ENCODE peak calls at places on chromosome 3, in eight cellular contexts. J is AG10803, M is RWPE1, P is ovary, K is ascending aorta, F is B cell, O is adrenal gland, Z is AG09309. S is an unnamed sample.

GRCh38 chr3:146221276-146221675 is 29.6 kb downstream of the PLSCR4 start:
- DNase-seq in J (peak), M (no peak), P (no peak), K (no peak), F (no peak), O (no peak), Z (no peak), S (no peak)

GRCh38 chr3:167091186-167091585 is 288.9 kb downstream of the ZBBX start:
- DNase-seq in J (no peak), M (no peak), P (no peak), K (no peak), F (no peak), O (no peak), Z (no peak), S (no peak)

GRCh38 chr3:11380314-11380713 is 108.1 kb downstream of the ATG7 start:
- DNase-seq in J (no peak), M (no peak), P (no peak), K (no peak), F (no peak), O (no peak), Z (no peak), S (no peak)

GRCh38 chr3:9214599-9214998 is 34.8 kb downstream of the SRGAP3 start:
- DNase-seq in J (peak), M (peak), P (no peak), K (no peak), F (no peak), O (no peak), Z (peak), S (no peak)

GRCh38 chr3:151971814-151972579 is 98.6 kb downstream of the SUCNR1 start:
- DNase-seq in J (no peak), M (no peak), P (no peak), K (no peak), F (no peak), O (no peak), Z (no peak), S (no peak)

GRCh38 chr3:194481103-194481502 is 5.7 kb downstream of the ATP13A3 start:
- DNase-seq in J (peak), M (no peak), P (no peak), K (no peak), F (no peak), O (no peak), Z (no peak), S (no peak)

GRCh38 chr3:37037352-37037751 is 44.0 kb downstream of the MLH1 start:
- DNase-seq in J (no peak), M (no peak), P (no peak), K (no peak), F (no peak), O (no peak), Z (no peak), S (no peak)

GRCh38 chr3:67000006-67000405 is 1.9 kb downstream of the KBTBD8 start:
- DNase-seq in J (peak), M (peak), P (no peak), K (no peak), F (no peak), O (no peak), Z (no peak), S (peak)

GRCh38 chr3:40042752-40043443 is 233.5 kb downstream of the MYRIP start:
- DNase-seq in J (peak), M (no peak), P (no peak), K (no peak), F (no peak), O (no peak), Z (no peak), S (no peak)

GRCh38 chr3:189094539-189094938 is 77.2 kb upstream of the TPRG1 start:
- DNase-seq in J (no peak), M (no peak), P (no peak), K (no peak), F (no peak), O (no peak), Z (no peak), S (no peak)

GRCh38 chr3:72625616-72626337 is 222.5 kb downstream of the SHQ1 start:
- DNase-seq in J (peak), M (peak), P (no peak), K (no peak), F (no peak), O (no peak), Z (peak), S (no peak)

GRCh38 chr3:81723732-81724313 is 37.6 kb downstream of the GBE1 start:
- DNase-seq in J (peak), M (peak), P (no peak), K (no peak), F (no peak), O (no peak), Z (no peak), S (peak)

GRCh38 chr3:156388469-156389150 is 166.3 kb downstream of the SSR3 start:
- DNase-seq in J (peak), M (no peak), P (no peak), K (no peak), F (no peak), O (no peak), Z (peak), S (no peak)

GRCh38 chr3:39780352-39780751 is 29.1 kb upstream of the MYRIP start:
- DNase-seq in J (no peak), M (no peak), P (no peak), K (no peak), F (no peak), O (no peak), Z (no peak), S (no peak)

DNA sequence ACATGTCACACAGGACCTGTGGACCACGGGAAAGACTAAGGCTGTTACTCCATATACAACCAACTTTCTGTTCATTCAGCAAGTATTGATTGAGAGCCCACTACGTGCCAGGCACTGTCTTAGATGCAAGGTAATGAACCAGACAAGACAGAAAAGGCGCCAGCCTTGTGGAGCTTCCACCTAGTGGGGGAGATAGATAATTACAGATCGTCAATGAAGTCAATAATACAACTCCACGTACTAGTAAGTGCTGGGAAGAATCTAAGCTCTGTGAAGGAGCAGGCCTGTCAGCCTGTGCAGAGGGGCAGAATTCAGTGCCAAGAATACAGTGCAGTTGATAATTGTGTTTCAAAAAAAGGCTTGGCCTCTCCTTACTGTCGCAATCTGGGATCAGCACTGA is 186.4 kb downstream of the FEZF2 start:
- DNase-seq in J (peak), M (no peak), P (peak), K (no peak), F (no peak), O (no peak), Z (no peak), S (no peak)
- TF ChIP-seq CTCF in J (peak), M (peak), P (peak), K (peak), F (no peak), O (peak), Z (peak), S (no peak)

GRCh38 chr3:71145954-71146353 is 437.6 kb downstream of the FOXP1 start:
- DNase-seq in J (no peak), M (no peak), P (no peak), K (no peak), F (no peak), O (no peak), Z (no peak), S (no peak)

GRCh38 chr3:71146673-71147072 is 436.9 kb downstream of the FOXP1 start:
- DNase-seq in J (no peak), M (no peak), P (no peak), K (no peak), F (no peak), O (no peak), Z (no peak), S (no peak)

GRCh38 chr3:71142440-71143161 is 440.9 kb downstream of the FOXP1 start:
- DNase-seq in J (no peak), M (no peak), P (no peak), K (no peak), F (no peak), O (no peak), Z (no peak), S (no peak)

GRCh38 chr3:71143493-71143892 is 440.0 kb downstream of the FOXP1 start:
- DNase-seq in J (no peak), M (no peak), P (no peak), K (no peak), F (no peak), O (no peak), Z (no peak), S (no peak)

DNA sequence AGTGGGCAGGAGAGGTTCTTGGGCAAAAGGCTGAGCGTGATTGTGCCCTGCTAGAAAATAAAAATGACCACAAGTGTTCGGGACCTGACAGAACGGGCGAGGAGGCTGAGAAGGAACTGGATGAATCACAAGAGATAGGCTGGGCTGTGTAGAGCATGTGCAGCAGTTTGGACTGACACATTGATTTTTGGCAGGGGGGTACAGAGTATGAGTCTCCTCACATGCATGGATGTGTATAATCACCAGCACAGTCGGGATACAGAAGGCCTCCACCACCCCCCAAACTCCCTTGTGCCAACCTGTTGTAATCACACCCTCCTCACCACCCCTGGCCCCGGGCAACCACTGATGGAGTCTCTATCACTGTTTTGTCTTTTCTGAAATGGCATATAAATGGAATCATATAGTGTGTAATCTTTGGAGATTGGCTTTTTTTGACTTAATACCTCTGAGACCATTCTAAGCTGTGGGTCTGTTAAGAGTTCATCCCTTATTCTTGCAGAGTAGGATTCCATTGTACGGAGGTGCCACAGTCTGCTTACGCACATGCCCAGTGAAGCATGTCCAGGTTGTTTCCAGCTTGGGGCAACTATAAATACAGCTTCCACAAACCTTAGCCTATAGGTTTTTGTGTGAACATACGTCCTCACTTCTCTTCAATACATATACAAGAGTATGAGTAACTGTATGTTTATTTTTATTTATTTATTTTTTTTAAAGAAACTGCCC is 438.8 kb downstream of the FOXP1 start:
- DNase-seq in J (no peak), M (no peak), P (no peak), K (no peak), F (no peak), O (no peak), Z (no peak), S (no peak)
- TF ChIP-seq CTCF in J (no peak), M (no peak), P (no peak), K (no peak), F (no peak), O (no peak), Z (no peak), S (no peak)

GRCh38 chr3:24197809-24198208 is 252.7 kb downstream of the NR1D2 start:
- DNase-seq in J (no peak), M (no peak), P (no peak), K (no peak), F (no peak), O (no peak), Z (no peak), S (no peak)

GRCh38 chr3:24195504-24196230 is 250.6 kb downstream of the NR1D2 start:
- DNase-seq in J (peak), M (no peak), P (no peak), K (no peak), F (no peak), O (no peak), Z (no peak), S (no peak)

GRCh38 chr3:24199305-24199704 is 254.2 kb downstream of the NR1D2 start:
- DNase-seq in J (no peak), M (no peak), P (no peak), K (no peak), F (no peak), O (no peak), Z (no peak), S (no peak)

GRCh38 chr3:24199775-24200247 is 254.7 kb downstream of the NR1D2 start:
- DNase-seq in J (peak), M (no peak), P (no peak), K (no peak), F (no peak), O (no peak), Z (peak), S (no peak)

DNA sequence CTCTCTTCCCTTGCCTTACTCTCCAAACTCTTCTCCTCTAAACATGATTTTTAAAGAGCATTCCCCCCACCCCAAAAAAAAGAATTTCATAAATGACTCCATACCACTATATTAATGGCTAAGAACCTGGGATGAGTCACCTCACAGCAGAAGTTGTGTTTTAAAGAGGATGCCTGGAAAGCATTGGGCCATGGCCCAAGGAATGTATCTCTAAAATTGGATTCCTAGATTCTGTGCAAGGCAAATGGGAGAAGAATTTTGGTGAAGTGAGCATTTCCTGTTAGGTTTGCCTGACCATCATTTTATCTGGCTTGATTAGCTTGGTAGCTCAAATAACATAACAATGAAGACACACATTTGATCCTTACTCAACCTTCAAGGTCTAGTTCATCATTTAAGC is 251.4 kb downstream of the NR1D2 start:
- DNase-seq in J (peak), M (no peak), P (no peak), K (no peak), F (no peak), O (no peak), Z (peak), S (no peak)
- TF ChIP-seq CTCF in J (no peak), M (no peak), P (no peak), K (no peak), F (no peak), O (no peak), Z (no peak), S (no peak)

DNA sequence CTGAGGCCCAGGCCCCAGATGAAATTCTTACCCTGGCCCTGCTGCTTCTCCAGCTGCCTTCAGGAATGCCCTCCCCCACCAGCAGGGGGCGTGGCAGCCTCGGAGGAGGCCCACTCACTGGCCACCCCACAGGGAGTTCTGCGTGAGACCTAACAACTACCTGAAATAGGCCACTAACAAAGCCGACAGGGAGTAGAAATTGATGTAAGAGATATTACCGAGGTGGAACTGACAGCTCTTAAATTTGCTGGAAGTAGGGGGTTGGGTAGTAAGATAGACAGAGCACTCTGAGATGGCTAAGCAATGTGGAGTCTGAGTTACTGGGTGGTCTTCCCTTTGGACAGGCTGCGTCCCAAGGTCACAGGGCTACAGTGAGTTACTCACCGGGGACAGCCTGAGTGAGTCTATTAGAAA is 240.8 kb downstream of the SHOX2 start:
- DNase-seq in J (no peak), M (peak), P (no peak), K (no peak), F (no peak), O (no peak), Z (no peak), S (peak)
- TF ChIP-seq CTCF in J (peak), M (no peak), P (no peak), K (no peak), F (peak), O (peak), Z (peak), S (peak)

GRCh38 chr3:49701388-49702077 is 12.2 kb downstream of the RNF123 start:
- DNase-seq in J (no peak), M (no peak), P (no peak), K (no peak), F (no peak), O (no peak), Z (no peak), S (no peak)
- TF ChIP-seq CTCF in J (peak), M (peak), P (no peak), K (no peak), F (peak), O (no peak), Z (peak), S (peak)

GRCh38 chr3:127777861-127778711 is 44.2 kb downstream of the MGLL start:
- DNase-seq in J (no peak), M (no peak), P (no peak), K (no peak), F (no peak), O (no peak), Z (no peak), S (no peak)
- TF ChIP-seq CTCF in J (no peak), M (no peak), P (no peak), K (no peak), F (no peak), O (no peak), Z (no peak), S (no peak)

S was measured in GM10248.